ENCODE peak calls at places on chromosomes 6 and 20, in four cellular contexts. K, I, J and R are unnamed samples.

GRCh38 chr6:12150812-12151432 is 138.8 kb downstream of the HIVEP1 start:
- DNase-seq in K (peak), J (peak), I (peak), R (peak)

GRCh38 chr20:10984899-10985298 is 311.1 kb upstream of the JAG1 start:
- DNase-seq in I (no peak), J (no peak), K (no peak), R (no peak)

GRCh38 chr6:31575335-31575901 is at the start of gene TNF:
- DNase-seq in J (no peak), K (no peak), I (no peak), R (no peak)

GRCh38 chr20:37297066-37297736 is 7.7 kb downstream of the MANBAL start:
- DNase-seq in J (no peak), I (no peak), K (no peak), R (no peak)

GRCh38 chr6:24856954-24857670 is 58.4 kb upstream of the ARMH2 start:
- DNase-seq in K (no peak), J (no peak), I (no peak), R (no peak)

GRCh38 chr20:20466341-20466879 is 98.5 kb downstream of the INSM1 start:
- DNase-seq in J (no peak), K (no peak), I (no peak), R (no peak)

GRCh38 chr6:54094837-54095236 is 16.4 kb upstream of the MLIP start:
- DNase-seq in J (no peak), I (no peak), K (no peak), R (no peak)

GRCh38 chr20:37907677-37908397 is 4.9 kb downstream of the VSTM2L start:
- DNase-seq in I (peak), K (no peak), J (no peak), R (peak)

DNA sequence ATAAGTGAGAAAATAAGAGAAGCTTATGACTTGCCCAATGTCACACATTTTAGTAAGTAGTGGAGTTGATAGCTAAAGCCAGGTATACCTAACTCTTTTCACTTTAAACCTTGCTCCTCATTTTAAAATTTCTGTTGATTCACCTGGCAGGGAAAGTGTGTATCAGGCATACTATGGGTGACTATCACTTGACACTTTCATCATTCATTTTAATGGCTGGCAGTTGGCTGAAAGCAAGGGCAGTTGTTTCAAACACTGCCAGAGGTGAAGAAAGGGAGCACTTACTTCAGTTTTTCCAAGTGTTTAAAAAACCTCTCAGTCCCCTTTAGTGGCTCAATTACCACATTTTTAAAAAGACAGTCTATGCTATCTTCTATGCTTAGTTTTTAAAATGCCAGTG is 78.2 kb upstream of the EMILIN3 start:
- DNase-seq in J (no peak), I (no peak), K (no peak), R (no peak)
- TF ChIP-seq SP1 in J (no peak), I (no peak), K (no peak), R (no peak)

GRCh38 chr6:124901105-124901504 is 61.1 kb upstream of the RNF217 start:
- DNase-seq in I (no peak), K (no peak), J (no peak), R (no peak)
- TF ChIP-seq ELF4 in I (no peak), K (no peak), J (no peak), R (no peak)

GRCh38 chr6:47729019-47729418 is 30.6 kb downstream of the ADGRF4 start:
- DNase-seq in J (no peak), I (no peak), K (no peak), R (no peak)
- TF ChIP-seq SP1 in J (no peak), I (no peak), K (no peak), R (no peak)

DNA sequence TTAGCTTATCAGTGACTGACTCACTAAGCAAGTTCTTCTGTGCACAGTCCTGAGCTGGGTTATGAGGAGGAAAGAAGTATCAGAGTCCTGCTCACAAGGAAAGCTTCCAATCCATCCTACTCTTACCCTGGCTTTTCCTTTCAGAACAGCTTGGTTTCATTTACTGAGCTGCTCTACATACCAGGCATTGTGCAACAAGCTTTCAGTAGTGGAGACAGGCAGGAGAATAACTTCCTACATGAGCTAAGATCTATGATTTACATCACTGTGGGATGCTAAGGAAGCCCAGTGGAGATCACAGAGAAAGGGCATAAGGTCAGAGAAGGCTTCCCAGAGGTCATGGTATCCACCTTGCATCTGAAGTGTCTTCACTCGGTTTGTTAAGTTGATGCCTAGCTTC is 144.5 kb downstream of the MAP3K7 start:
- DNase-seq in J (no peak), K (no peak), I (no peak), R (no peak)
- TF ChIP-seq ELF4 in J (no peak), K (no peak), I (no peak), R (no peak)

GRCh38 chr6:45637056-45637455 is 259.3 kb upstream of the SUPT3H start:
- DNase-seq in J (no peak), I (no peak), K (no peak), R (no peak)

GRCh38 chr6:45640811-45641210 is 263.1 kb upstream of the SUPT3H start:
- DNase-seq in I (no peak), K (no peak), J (no peak), R (no peak)

GRCh38 chr6:45640081-45640491 is 262.4 kb upstream of the SUPT3H start:
- DNase-seq in K (no peak), I (no peak), J (no peak), R (no peak)

GRCh38 chr6:45633272-45633908 is 255.7 kb upstream of the SUPT3H start:
- DNase-seq in K (no peak), J (no peak), I (no peak), R (no peak)

GRCh38 chr6:45637611-45638257 is 260.0 kb upstream of the SUPT3H start:
- DNase-seq in K (no peak), I (no peak), J (no peak), R (no peak)
- TF ChIP-seq SP1 in K (no peak), I (no peak), J (no peak), R (no peak)

GRCh38 chr20:47016068-47016664 is 121.5 kb downstream of the EYA2 start:
- DNase-seq in K (no peak), I (no peak), J (peak), R (no peak)

GRCh38 chr20:47021850-47022249 is 127.2 kb downstream of the EYA2 start:
- DNase-seq in I (no peak), K (peak), J (no peak), R (no peak)

GRCh38 chr20:47019106-47019824 is 124.6 kb downstream of the EYA2 start:
- DNase-seq in K (no peak), J (no peak), I (no peak), R (no peak)

GRCh38 chr20:47018381-47018780 is 123.7 kb downstream of the EYA2 start:
- DNase-seq in J (no peak), K (no peak), I (no peak), R (no peak)

DNA sequence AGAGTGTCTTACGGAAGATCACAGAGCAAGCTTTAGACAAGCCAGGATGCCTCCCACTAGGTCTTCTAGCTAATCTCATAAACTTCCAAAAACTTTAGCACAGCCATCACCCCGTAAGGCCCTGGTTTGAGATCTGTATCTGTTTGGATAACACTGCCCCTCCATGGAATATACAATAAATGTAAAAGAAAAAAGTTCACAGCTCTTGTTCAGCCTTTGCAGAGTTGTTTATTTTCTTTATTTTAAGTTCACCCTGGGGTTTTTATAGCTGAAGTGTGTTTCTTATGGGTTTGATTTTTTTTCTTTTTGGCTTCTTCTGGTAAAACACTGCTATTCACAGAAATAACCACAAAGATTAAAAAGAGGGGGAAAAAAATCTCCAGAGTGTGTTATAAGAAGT is 125.6 kb downstream of the EYA2 start:
- DNase-seq in I (no peak), J (no peak), K (no peak), R (no peak)
- TF ChIP-seq ELF4 in I (no peak), J (no peak), K (no peak), R (no peak)

DNA sequence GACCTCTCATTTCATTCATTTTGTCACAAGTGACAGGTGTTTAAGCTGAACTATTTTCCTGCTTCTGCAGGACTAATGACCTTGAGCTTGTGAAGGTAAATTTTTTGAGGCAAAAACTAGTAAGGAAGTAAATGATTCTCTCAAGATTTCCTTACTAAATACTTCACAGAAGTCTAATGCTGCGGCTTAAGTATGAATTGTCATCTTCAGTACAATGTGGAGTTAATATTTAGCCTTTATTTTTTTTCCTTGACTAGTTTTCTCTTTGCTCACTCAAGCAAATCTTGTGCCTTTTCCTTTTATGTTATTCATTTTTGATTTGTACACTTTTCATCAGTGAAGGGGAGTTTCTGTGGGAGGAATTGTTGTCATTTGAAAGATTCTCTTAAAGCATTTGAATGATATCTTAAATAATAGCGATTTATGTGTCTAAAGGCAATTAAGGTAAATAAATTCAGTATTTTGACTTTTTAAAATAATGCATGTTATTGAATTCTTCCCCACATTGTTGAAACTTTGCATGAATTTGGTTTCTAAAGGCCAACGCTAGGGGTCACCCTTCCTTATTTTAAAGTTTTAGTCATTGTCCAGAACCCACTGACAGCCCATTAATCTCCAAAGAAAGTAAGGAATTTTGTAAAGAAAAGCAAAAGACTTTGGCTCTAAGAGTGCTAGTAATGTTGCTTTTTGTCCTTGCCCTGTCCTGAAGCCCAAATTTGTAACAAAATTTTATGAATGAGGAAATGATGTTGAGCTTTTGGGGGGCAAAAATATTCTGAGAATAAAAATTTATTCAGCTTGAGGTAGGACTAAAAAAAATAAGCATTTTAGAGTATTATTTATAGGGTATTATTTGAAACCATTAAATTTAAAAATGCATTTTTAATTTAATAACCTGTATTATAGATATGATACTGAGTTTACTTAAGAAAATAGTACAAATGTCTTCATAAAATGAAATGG is 157.4 kb upstream of the LAMA2 start:
- DNase-seq in J (peak), I (no peak), K (peak), R (peak)
- TF ChIP-seq SP1 in J (no peak), I (no peak), K (no peak), R (no peak)

GRCh38 chr6:93474733-93475179 is 55.4 kb upstream of the EPHA7 start:
- DNase-seq in I (no peak), J (no peak), K (peak), R (no peak)
- TF ChIP-seq ELF4 in I (no peak), J (no peak), K (no peak), R (no peak)

GRCh38 chr6:163683105-163683622 is 268.6 kb downstream of the QKI start:
- DNase-seq in I (no peak), K (no peak), J (no peak), R (no peak)

GRCh38 chr6:163679012-163679660 is 264.6 kb downstream of the QKI start:
- DNase-seq in I (no peak), J (no peak), K (no peak), R (no peak)

GRCh38 chr6:163675611-163676010 is 261.1 kb downstream of the QKI start:
- DNase-seq in J (no peak), I (no peak), K (no peak), R (no peak)

GRCh38 chr6:163679753-163680152 is 265.2 kb downstream of the QKI start:
- DNase-seq in J (no peak), I (no peak), K (no peak), R (no peak)
- TF ChIP-seq SP1 in J (no peak), I (no peak), K (no peak), R (no peak)

GRCh38 chr6:129312865-129313264 is 397.1 kb downstream of the ARHGAP18 start:
- DNase-seq in I (no peak), K (no peak), J (no peak), R (no peak)
- TF ChIP-seq ELF4 in I (no peak), K (no peak), J (no peak), R (no peak)